ENCODE peak calls at places on chromosome 7, in five cellular contexts. F is activated T-cell treated with anti-CD3 and anti-CD28 coated beads, Interleukin-2, amount 50 U/mL, for 48 hours; Q is MV-4-11; S is stimulated activated CD4-positive, alpha-beta T cell treated with anti-CD3 and anti-CD28 coated beads, Interleukin-1b, Interleukin-23, amount 100 ng/mL, for 48 hours; A is psoas muscle. K is an unnamed sample.
A peak's percentile ranks its signal among the peaks of the same experiment; 100 is the strongest.

GRCh38 chr7:107933386-107934013 is 42.5 kb downstream of the DLD start:
- DNase-seq in F (no peak), Q (no peak), S (no peak), A (no peak), K (no peak)

GRCh38 chr7:45080265-45080957 is 8.4 kb downstream of the NACAD start:
- DNase-seq in F (no peak), Q (no peak), S (no peak), A (no peak), K (no peak)

GRCh38 chr7:29806131-29806792 is at the start of gene WIPF3:
- DNase-seq in F (no peak), Q (no peak), S (no peak), A (peak; percentile 48), K (peak; percentile 43)

GRCh38 chr7:22934023-22934422 is 79.9 kb downstream of the HYCC1 start:
- DNase-seq in F (no peak), Q (no peak), S (no peak), A (no peak), K (no peak)

GRCh38 chr7:139065323-139065722 is 29.5 kb upstream of the ZC3HAV1L start:
- DNase-seq in F (peak; percentile 14), Q (no peak), S (no peak), A (no peak), K (no peak)

GRCh38 chr7:43569424-43569823 is 13.5 kb upstream of the STK17A start:
- DNase-seq in F (no peak), Q (no peak), S (no peak), A (no peak), K (no peak)

GRCh38 chr7:146405737-146406136 is 289.1 kb downstream of the CNTNAP2 start:
- DNase-seq in F (no peak), Q (no peak), S (no peak), A (no peak), K (no peak)

GRCh38 chr7:45259966-45260646 is 102.5 kb downstream of the RAMP3 start:
- DNase-seq in F (peak; percentile 90), Q (no peak), S (peak; percentile 73), A (peak; percentile 55), K (peak; percentile 66)

GRCh38 chr7:450741-451140 is 68.9 kb downstream of the PDGFA start:
- DNase-seq in F (peak; percentile 31), Q (no peak), S (no peak), A (no peak), K (no peak)

GRCh38 chr7:139476139-139476538 is 7.3 kb downstream of the KLRG2 start:
- DNase-seq in F (no peak), Q (no peak), S (no peak), A (no peak), K (no peak)

GRCh38 chr7:35820858-35821257 is 20.0 kb downstream of the SEPTIN7 start:
- DNase-seq in F (no peak), Q (no peak), S (no peak), A (no peak), K (no peak)

GRCh38 chr7:29297194-29297890 is 102.8 kb downstream of the CHN2 start:
- DNase-seq in F (peak; percentile 33), Q (no peak), S (no peak), A (no peak), K (no peak)

GRCh38 chr7:103240806-103241205 is 56.4 kb upstream of the PMPCB start:
- DNase-seq in F (no peak), Q (no peak), S (no peak), A (no peak), K (no peak)

GRCh38 chr7:98826811-98827231 is 43.0 kb downstream of the TMEM130 start:
- DNase-seq in F (no peak), Q (no peak), S (no peak), A (peak; percentile 73), K (peak; percentile 91)

GRCh38 chr7:22665816-22666375 is 61.1 kb upstream of the IL6 start:
- DNase-seq in F (peak; percentile 61), Q (peak; percentile 80), S (peak; percentile 64), A (no peak), K (no peak)

GRCh38 chr7:147639037-147639436 is 951.5 kb upstream of the C7orf33 start:
- DNase-seq in F (no peak), Q (no peak), S (no peak), A (no peak), K (no peak)

GRCh38 chr7:65554-65953 is 126.8 kb upstream of the FAM20C start:
- DNase-seq in F (no peak), Q (no peak), S (no peak), A (peak; percentile 42), K (no peak)

GRCh38 chr7:2165239-2165609 is 67.5 kb downstream of the MAD1L1 start:
- DNase-seq in F (no peak), Q (no peak), S (no peak), A (no peak), K (no peak)

GRCh38 chr7:121079425-121080169 is 91.1 kb downstream of the CPED1 start:
- DNase-seq in F (no peak), Q (no peak), S (no peak), A (no peak), K (no peak)

GRCh38 chr7:91892821-91893340 is 12.4 kb upstream of the MTERF1 start:
- DNase-seq in F (no peak), Q (no peak), S (no peak), A (no peak), K (no peak)

GRCh38 chr7:69880848-69881247 is 282.6 kb downstream of the AUTS2 start:
- DNase-seq in F (no peak), Q (no peak), S (no peak), A (no peak), K (no peak)

GRCh38 chr7:127512587-127512986 is 72.8 kb downstream of the GCC1 start:
- DNase-seq in F (no peak), Q (no peak), S (no peak), A (no peak), K (no peak)

GRCh38 chr7:47648301-47648900 is 66.5 kb upstream of the TNS3 start:
- DNase-seq in F (no peak), Q (peak; percentile 57), S (no peak), A (no peak), K (no peak)

GRCh38 chr7:112204776-112205347 is 1.3 kb downstream of the DOCK4 start:
- DNase-seq in F (peak; percentile 34), Q (peak; percentile 49), S (no peak), A (no peak), K (no peak)

GRCh38 chr7:28069788-28070187 is 110.8 kb downstream of the JAZF1 start:
- DNase-seq in F (no peak), Q (no peak), S (no peak), A (peak; percentile 49), K (peak; percentile 50)